ENCODE peak calls at places on chromosomes 4 and X, in six cellular contexts. Z, Y, K, S, O and L are unnamed samples.

GRCh38 chr4:32226201-32226600 is 1506.0 kb downstream of the PCDH7 start:
- DNase-seq in Z (peak; percentile 71), Y (no peak), K (no peak), S (no peak), O (no peak), L (peak; percentile 9)

GRCh38 chr4:159446266-159446976 is 343.5 kb downstream of the RAPGEF2 start:
- DNase-seq in Z (peak; percentile 78), Y (no peak), K (peak; percentile 59), S (peak; percentile 78), O (peak; percentile 53), L (no peak)

GRCh38 chrX:117510453-117510852 is 606.2 kb downstream of the KLHL13 start:
- DNase-seq in Z (peak; percentile 24), Y (no peak), K (no peak), S (no peak), O (no peak), L (no peak)

GRCh38 chr4:167537761-167538160 is 303.5 kb upstream of the SPOCK3 start:
- DNase-seq in Z (no peak), Y (no peak), K (no peak), S (no peak), O (no peak), L (no peak)

GRCh38 chr4:153211986-153212720 is 7.9 kb downstream of the TRIM2 start:
- DNase-seq in Z (peak; percentile 74), Y (no peak), K (no peak), S (peak; percentile 86), O (no peak), L (no peak)

GRCh38 chrX:13699183-13699826 is 10.4 kb downstream of the RAB9A start:
- DNase-seq in Z (peak; percentile 63), Y (no peak), K (peak; percentile 7), S (no peak), O (no peak), L (no peak)

GRCh38 chr4:124409044-124409443 is 303.5 kb downstream of the ANKRD50 start:
- DNase-seq in Z (no peak), Y (no peak), K (no peak), S (peak; percentile 22), O (no peak), L (no peak)

GRCh38 chr4:65344278-65344825 is 325.9 kb downstream of the EPHA5 start:
- DNase-seq in Z (peak; percentile 27), Y (no peak), K (no peak), S (no peak), O (no peak), L (no peak)

DNA sequence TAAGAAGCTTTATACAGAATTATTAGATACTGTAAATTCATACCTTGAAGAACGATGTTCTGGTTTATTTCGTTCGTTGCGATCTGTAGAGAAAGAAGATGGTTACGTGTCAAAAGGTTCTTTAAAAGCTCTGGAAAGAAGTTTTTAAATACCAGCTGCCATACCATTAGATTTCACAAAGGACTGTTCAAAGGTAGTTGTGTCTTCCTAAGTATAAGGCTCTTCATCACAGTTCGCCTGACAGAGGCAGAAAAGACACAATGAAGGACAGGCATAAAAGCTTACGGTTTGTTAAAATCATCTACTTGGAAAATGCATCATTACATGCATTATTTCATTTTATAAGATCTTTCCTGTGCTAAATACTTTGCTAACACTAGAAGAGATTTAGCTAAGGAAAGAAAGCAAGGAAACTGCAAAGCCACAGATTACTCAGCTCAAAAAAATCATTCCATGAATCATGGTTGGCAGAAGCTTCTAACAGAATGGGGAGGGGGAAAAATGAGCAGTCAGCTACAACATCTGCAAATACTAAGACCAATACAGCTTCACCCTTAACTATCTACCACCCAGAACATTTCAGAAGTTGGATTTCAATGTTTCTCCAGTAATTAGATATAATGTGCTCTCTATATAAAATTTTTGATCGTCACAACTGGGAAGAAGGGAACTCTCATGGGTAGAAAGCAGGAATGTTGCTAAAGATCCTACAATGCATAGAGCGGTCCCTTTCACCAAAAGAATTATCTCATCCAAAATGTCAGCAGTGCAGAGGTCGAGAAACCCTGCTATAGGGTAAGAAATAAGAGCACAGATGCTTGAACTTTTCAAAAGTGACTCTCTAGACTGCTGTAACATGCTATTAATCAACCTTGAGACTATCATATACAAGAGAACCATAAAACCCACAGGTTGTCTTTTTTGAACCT is 50.7 kb upstream of the PRSS48 start:
- DNase-seq in Z (peak; percentile 85), Y (no peak), K (no peak), S (peak; percentile 84), O (peak; percentile 60), L (peak; percentile 54)
- H3K4me3 ChIP-seq in Z (peak overlapping the region; percentile 40), Y (peak overlapping the region; percentile 28), K (peak overlapping the region; percentile 4), S (peak overlapping the region; percentile 56), O (peak overlapping the region; percentile 64), L (peak overlapping the region; percentile 23)

GRCh38 chr4:136690363-136690762 is 841.9 kb downstream of the PCDH18 start:
- DNase-seq in Z (peak; percentile 36), Y (no peak), K (no peak), S (no peak), O (no peak), L (no peak)

GRCh38 chr4:136691607-136692006 is 840.7 kb downstream of the PCDH18 start:
- DNase-seq in Z (no peak), Y (no peak), K (no peak), S (no peak), O (no peak), L (no peak)

GRCh38 chr4:136687596-136687995 is 844.7 kb downstream of the PCDH18 start:
- DNase-seq in Z (no peak), Y (no peak), K (no peak), S (no peak), O (no peak), L (no peak)

GRCh38 chr4:136687118-136687517 is 845.2 kb downstream of the PCDH18 start:
- DNase-seq in Z (no peak), Y (no peak), K (no peak), S (no peak), O (no peak), L (no peak)
- TF ChIP-seq CTCF in Z (no peak), Y (no peak), K (no peak), S (no peak), O (peak; percentile 40), L (peak; percentile 51)

DNA sequence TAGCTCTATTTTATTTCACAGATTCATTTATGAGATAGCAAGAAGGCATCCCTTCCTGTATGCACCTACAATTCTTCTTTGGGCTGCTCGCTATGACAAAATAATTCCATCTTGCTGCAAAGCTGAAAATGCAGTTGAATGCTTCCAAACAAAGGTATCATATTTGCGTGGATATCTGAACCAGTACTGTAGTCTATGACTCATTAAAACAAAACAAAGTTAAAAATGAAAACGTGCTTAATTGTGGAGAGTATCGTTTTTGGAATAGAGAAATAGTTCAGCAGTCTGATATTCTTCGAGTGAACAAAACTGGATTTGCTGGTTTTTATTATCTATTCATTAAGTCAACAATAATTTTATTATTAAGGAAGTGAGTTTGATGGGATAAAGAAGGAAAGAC is 6.3 kb downstream of the AFP start:
- DNase-seq in Z (no peak), Y (no peak), K (no peak), S (no peak), O (no peak), L (no peak)
- H3K4me3 ChIP-seq in Z (no peak overlapping the region), Y (no peak overlapping the region), K (no peak overlapping the region), S (no peak overlapping the region), O (no peak overlapping the region), L (no peak overlapping the region)

DNA sequence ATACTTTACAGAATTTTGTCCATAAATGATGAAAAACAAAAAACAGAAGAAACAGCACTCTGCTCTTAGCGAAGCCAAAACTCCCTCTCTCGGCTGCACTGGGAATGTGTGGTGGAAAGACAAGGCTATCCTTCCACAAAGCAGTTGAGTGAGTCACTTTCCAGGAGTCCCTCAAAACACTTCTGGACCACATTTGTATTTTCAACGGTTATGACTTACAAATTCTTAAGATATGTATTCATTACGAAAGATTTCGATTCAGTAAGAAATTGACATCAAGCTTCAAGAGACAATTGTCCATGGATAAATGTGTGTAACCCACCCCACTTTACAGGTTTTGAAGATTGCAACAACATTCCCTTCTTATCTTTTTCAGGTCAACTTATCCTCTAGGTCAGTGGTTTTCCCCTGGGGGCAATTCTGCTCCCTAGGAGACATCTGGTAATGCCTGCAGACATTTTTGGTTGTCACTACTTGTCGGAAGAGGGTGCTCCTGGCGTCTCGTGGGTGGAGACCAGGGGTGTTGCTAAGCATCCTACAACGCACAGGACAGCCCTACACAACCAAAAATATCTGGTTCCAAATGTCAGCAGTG is 66.7 kb upstream of the MTNR1A start:
- DNase-seq in Z (peak; percentile 60), Y (no peak), K (no peak), S (peak; percentile 92), O (peak; percentile 65), L (no peak)
- TF ChIP-seq CTCF in Z (peak; percentile 23), Y (no peak), K (peak; percentile 27), S (peak; percentile 85), O (peak; percentile 80), L (no peak)

DNA sequence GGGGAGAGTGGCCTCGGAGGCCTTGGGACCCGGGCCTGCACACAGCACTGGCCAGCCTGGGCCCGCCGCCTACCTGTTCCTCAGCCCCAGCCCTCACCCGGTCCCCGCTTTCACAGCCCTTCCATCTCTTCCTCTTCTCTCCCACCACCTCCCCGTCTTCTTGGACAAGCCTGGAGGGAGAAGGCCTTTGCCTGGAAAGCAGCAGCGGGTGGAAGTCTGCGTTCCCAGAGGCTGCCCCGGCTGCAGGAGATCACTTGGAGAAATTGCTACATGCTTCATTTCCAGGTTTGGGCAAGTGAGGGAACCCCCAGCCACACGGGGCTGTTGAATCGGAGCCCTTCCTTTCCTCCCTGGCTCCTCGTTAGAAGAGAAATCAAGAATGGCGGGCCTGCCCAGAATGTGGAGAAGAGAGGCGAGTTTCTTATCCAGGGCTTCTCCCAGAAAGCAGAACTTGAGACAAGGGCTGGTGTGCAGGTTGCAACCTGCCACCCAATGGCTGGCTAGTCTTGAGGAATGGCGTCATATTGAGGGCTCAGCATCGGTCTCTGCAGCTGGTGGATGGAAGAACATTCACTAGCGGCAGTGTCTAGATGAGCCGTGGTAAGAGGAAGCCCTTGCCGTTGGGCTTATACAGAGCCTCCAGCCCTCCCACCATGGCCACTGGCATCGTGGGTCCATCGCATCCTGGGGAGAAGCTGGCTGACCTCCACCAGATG is 1.2 kb upstream of the PDZD4 start:
- DNase-seq in Z (peak; percentile 5), Y (no peak), K (no peak), S (no peak), O (no peak), L (no peak)
- H3K4me3 ChIP-seq in Z (no peak overlapping the region), Y (no peak overlapping the region), K (no peak overlapping the region), S (no peak overlapping the region), O (no peak overlapping the region), L (no peak overlapping the region)

DNA sequence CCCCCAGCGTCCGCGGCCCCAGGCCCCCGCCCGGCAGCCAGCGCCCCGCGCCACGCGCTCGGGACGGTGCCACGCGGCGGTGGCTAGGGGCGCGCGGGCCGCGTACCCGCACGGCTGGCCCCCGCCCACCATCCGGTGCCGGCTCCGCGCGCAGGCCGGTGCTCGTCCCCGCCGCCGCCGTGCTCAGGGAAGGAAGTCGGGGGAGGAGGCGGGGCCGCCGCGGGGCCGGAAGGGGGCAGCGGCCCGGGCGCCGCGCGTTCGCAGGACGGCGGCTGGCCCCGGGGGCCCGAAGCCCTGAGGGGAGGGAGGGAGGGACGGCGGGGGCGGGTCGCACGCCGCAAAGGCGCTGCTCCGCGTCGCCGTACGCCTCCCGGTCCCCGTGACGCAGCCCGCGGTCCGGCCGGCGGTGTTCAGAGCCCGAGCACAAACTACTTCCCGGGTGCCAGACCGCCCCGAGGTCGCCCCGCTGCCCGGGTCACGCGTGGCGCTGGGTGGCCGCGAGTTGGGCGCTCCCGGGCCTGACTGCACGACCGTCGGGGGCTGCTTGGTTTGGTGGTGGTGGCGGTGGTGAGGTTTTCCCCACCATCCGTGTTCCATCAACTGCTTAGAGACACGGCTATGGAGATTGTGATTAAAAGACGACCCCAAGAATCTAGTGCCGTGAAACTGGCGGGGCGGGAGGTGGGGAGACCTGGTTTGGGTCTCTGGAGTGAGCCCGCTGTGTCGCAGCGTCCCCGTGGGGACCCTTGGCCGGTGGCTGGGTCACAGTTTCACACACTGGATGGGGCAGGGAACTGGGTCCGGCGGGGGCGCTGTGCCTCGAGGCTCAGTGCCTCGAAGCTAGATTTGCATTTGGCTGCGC is at the start of gene DCTD:
- DNase-seq in Z (peak; percentile 66), Y (peak; percentile 80), K (peak; percentile 84), S (peak; percentile 75), O (no peak), L (no peak)
- TF ChIP-seq CTCF in Z (peak; percentile 28), Y (peak; percentile 23), K (peak; percentile 39), S (peak; percentile 47), O (peak; percentile 48), L (peak; percentile 41)